ENCODE peak calls at places on chromosomes 4 and X, in seven cellular contexts. One of them, this sample, is unnamed. For H3K4me1, the result is how much of the 10 kb centered on the place peaks cover.

GRCh38 chrX:39167791-39168190 is 366.5 kb downstream of the MID1IP1 start:
- DNase-seq in hepatocyte: no peak
- DNase-seq in Karpas-422: no peak
- DNase-seq in mammary epithelial cell: no peak
- DNase-seq in A549: no peak
- DNase-seq in PC-3: peak
- DNase-seq in mesenchymal stem cell: no peak
- DNase-seq in this sample: no peak

GRCh38 chr4:176545886-176546285 is 226.1 kb downstream of the SPCS3 start:
- DNase-seq in mammary epithelial cell: no peak
- DNase-seq in mesenchymal stem cell: peak
- DNase-seq in PC-3: no peak
- DNase-seq in Karpas-422: no peak
- DNase-seq in A549: no peak
- DNase-seq in hepatocyte: no peak
- DNase-seq in this sample: peak

GRCh38 chr4:24477919-24478318 is 106.4 kb downstream of the DHX15 start:
- DNase-seq in hepatocyte: peak
- DNase-seq in A549: no peak
- DNase-seq in mesenchymal stem cell: peak
- DNase-seq in Karpas-422: no peak
- DNase-seq in mammary epithelial cell: no peak
- DNase-seq in PC-3: peak
- DNase-seq in this sample: peak

GRCh38 chrX:15816886-15817285 is 26.6 kb downstream of the ZRSR2 start:
- DNase-seq in mammary epithelial cell: no peak
- DNase-seq in Karpas-422: no peak
- DNase-seq in mesenchymal stem cell: peak
- DNase-seq in A549: no peak
- DNase-seq in PC-3: no peak
- DNase-seq in hepatocyte: no peak
- DNase-seq in this sample: peak

GRCh38 chr4:187209921-187210613 is 486.4 kb upstream of the FAT1 start:
- DNase-seq in Karpas-422: no peak
- DNase-seq in hepatocyte: peak
- DNase-seq in mesenchymal stem cell: peak
- DNase-seq in PC-3: peak
- DNase-seq in A549: no peak
- DNase-seq in mammary epithelial cell: peak
- DNase-seq in this sample: peak

GRCh38 chr4:109810580-109811387 is 4.8 kb upstream of the GAR1 start:
- DNase-seq in mammary epithelial cell: no peak
- DNase-seq in mesenchymal stem cell: no peak
- DNase-seq in Karpas-422: no peak
- DNase-seq in A549: no peak
- DNase-seq in PC-3: no peak
- DNase-seq in hepatocyte: no peak
- DNase-seq in this sample: no peak

GRCh38 chr4:67765928-67766327 is 11.7 kb upstream of the GNRHR start:
- DNase-seq in mammary epithelial cell: peak
- DNase-seq in Karpas-422: no peak
- DNase-seq in PC-3: peak
- DNase-seq in A549: no peak
- DNase-seq in mesenchymal stem cell: no peak
- DNase-seq in hepatocyte: no peak
- DNase-seq in this sample: no peak

GRCh38 chrX:92231391-92231790 is 452.2 kb downstream of the PCDH11X start:
- DNase-seq in hepatocyte: no peak
- DNase-seq in Karpas-422: no peak
- DNase-seq in A549: no peak
- DNase-seq in mesenchymal stem cell: no peak
- DNase-seq in PC-3: no peak
- DNase-seq in mammary epithelial cell: no peak
- DNase-seq in this sample: no peak

GRCh38 chr4:107801766-107802211 is 22.9 kb upstream of the SGMS2 start:
- DNase-seq in mammary epithelial cell: peak
- DNase-seq in hepatocyte: no peak
- DNase-seq in Karpas-422: no peak
- DNase-seq in A549: no peak
- DNase-seq in mesenchymal stem cell: peak
- DNase-seq in PC-3: peak
- DNase-seq in this sample: peak

GRCh38 chr4:171785392-171785791 is 27.8 kb upstream of the GALNTL6 start:
- DNase-seq in Karpas-422: no peak
- DNase-seq in A549: no peak
- DNase-seq in mammary epithelial cell: no peak
- DNase-seq in PC-3: no peak
- DNase-seq in mesenchymal stem cell: peak
- DNase-seq in hepatocyte: no peak
- DNase-seq in this sample: no peak

GRCh38 chr4:36392049-36392448 is 110.6 kb downstream of the DTHD1 start:
- DNase-seq in Karpas-422: no peak
- DNase-seq in A549: no peak
- DNase-seq in hepatocyte: peak
- DNase-seq in mesenchymal stem cell: no peak
- DNase-seq in mammary epithelial cell: peak
- DNase-seq in PC-3: peak
- DNase-seq in this sample: no peak

GRCh38 chr4:59834943-59835342 is 1365.2 kb upstream of the ADGRL3 start:
- DNase-seq in PC-3: no peak
- DNase-seq in Karpas-422: no peak
- DNase-seq in mesenchymal stem cell: no peak
- DNase-seq in A549: no peak
- DNase-seq in mammary epithelial cell: no peak
- DNase-seq in hepatocyte: no peak
- DNase-seq in this sample: no peak

GRCh38 chrX:153939573-153939972 is 4.7 kb upstream of the NAA10 start:
- DNase-seq in A549: no peak
- DNase-seq in mammary epithelial cell: no peak
- DNase-seq in mesenchymal stem cell: no peak
- DNase-seq in hepatocyte: no peak
- DNase-seq in PC-3: no peak
- DNase-seq in Karpas-422: no peak
- DNase-seq in this sample: no peak

GRCh38 chr4:107780665-107781064 is 44.1 kb upstream of the SGMS2 start:
- DNase-seq in mesenchymal stem cell: no peak
- DNase-seq in A549: peak
- DNase-seq in Karpas-422: no peak
- DNase-seq in PC-3: no peak
- DNase-seq in hepatocyte: no peak
- DNase-seq in mammary epithelial cell: peak
- DNase-seq in this sample: no peak

GRCh38 chrX:56785442-56785841 is 56.4 kb downstream of the NBDY start:
- DNase-seq in A549: no peak
- DNase-seq in mesenchymal stem cell: no peak
- DNase-seq in hepatocyte: no peak
- DNase-seq in mammary epithelial cell: no peak
- DNase-seq in PC-3: no peak
- DNase-seq in Karpas-422: peak
- DNase-seq in this sample: no peak

GRCh38 chr4:10677796-10678497 is 6.6 kb downstream of the CLNK start:
- DNase-seq in hepatocyte: no peak
- DNase-seq in PC-3: no peak
- DNase-seq in mesenchymal stem cell: no peak
- DNase-seq in mammary epithelial cell: no peak
- DNase-seq in A549: no peak
- DNase-seq in Karpas-422: no peak
- DNase-seq in this sample: no peak

GRCh38 chrX:68746988-68747387 is 81.8 kb upstream of the EFNB1 start:
- DNase-seq in A549: no peak
- DNase-seq in PC-3: no peak
- DNase-seq in mesenchymal stem cell: no peak
- DNase-seq in mammary epithelial cell: no peak
- DNase-seq in Karpas-422: no peak
- DNase-seq in hepatocyte: no peak
- DNase-seq in this sample: no peak

GRCh38 chr4:159142254-159142653 is 39.4 kb downstream of the RAPGEF2 start:
- DNase-seq in PC-3: peak
- DNase-seq in Karpas-422: no peak
- DNase-seq in mammary epithelial cell: peak
- DNase-seq in hepatocyte: no peak
- DNase-seq in mesenchymal stem cell: no peak
- DNase-seq in A549: no peak
- DNase-seq in this sample: peak

GRCh38 chr4:15947684-15948083 is 9.1 kb upstream of the FGFBP1 start:
- DNase-seq in Karpas-422: no peak
- DNase-seq in mammary epithelial cell: no peak
- DNase-seq in mesenchymal stem cell: no peak
- DNase-seq in A549: no peak
- DNase-seq in hepatocyte: no peak
- DNase-seq in PC-3: peak
- DNase-seq in this sample: no peak

GRCh38 chrX:45758319-45758718 is 557.6 kb upstream of the DIPK2B start:
- DNase-seq in hepatocyte: no peak
- DNase-seq in Karpas-422: no peak
- DNase-seq in A549: no peak
- DNase-seq in mammary epithelial cell: peak
- DNase-seq in mesenchymal stem cell: peak
- DNase-seq in PC-3: peak
- DNase-seq in this sample: peak

GRCh38 chr4:111127842-111128241 is 505.0 kb upstream of the PITX2 start:
- DNase-seq in mesenchymal stem cell: peak
- DNase-seq in Karpas-422: no peak
- DNase-seq in PC-3: no peak
- DNase-seq in A549: no peak
- DNase-seq in hepatocyte: no peak
- DNase-seq in mammary epithelial cell: no peak
- DNase-seq in this sample: no peak

GRCh38 chr4:174215055-174215454 is 68.4 kb downstream of the FBXO8 start:
- DNase-seq in PC-3: no peak
- DNase-seq in mammary epithelial cell: no peak
- DNase-seq in mesenchymal stem cell: no peak
- DNase-seq in A549: no peak
- DNase-seq in Karpas-422: no peak
- DNase-seq in hepatocyte: no peak
- DNase-seq in this sample: peak
- H3K4me1 ChIP-seq in PC-3: under half
- H3K4me1 ChIP-seq in mammary epithelial cell: under half
- H3K4me1 ChIP-seq in mesenchymal stem cell: under half
- H3K4me1 ChIP-seq in A549: under half
- H3K4me1 ChIP-seq in Karpas-422: under half
- H3K4me1 ChIP-seq in hepatocyte: under half
- H3K4me1 ChIP-seq in this sample: under half

DNA sequence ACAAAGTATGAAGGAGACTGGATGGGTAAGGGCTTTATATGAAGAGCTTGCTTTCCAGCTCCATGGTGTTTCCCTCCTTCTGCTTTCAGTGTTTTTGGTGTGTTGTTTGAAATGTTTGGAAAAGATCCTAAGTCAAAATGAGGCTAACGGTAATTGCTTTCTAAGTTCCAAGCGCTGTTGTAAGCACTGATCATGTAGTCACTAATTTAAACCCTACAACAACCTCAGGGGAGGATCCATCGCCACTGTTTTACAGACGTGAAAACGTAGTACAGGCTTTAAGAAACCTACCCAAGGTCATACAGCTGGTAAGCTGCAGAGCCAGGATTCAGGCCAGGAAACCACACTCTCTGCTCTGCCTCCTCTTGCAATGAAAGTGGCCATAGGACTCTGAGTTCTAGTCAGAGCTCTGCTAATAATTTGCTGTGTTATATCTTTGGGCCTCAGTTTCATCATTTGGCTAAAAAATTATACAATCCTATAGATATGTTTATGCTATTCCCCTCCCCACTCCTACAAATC is 102.9 kb upstream of the PGRMC2 start:
- DNase-seq in Karpas-422: no peak
- DNase-seq in PC-3: no peak
- DNase-seq in mesenchymal stem cell: no peak
- DNase-seq in mammary epithelial cell: no peak
- DNase-seq in hepatocyte: no peak
- DNase-seq in A549: no peak
- DNase-seq in this sample: no peak
- H3K27ac ChIP-seq in Karpas-422: peak
- H3K27ac ChIP-seq in PC-3: no peak
- H3K27ac ChIP-seq in mesenchymal stem cell: no peak
- H3K27ac ChIP-seq in mammary epithelial cell: no peak
- H3K27ac ChIP-seq in hepatocyte: no peak
- H3K27ac ChIP-seq in A549: peak
- H3K27ac ChIP-seq in this sample: no peak

GRCh38 chr4:832536-832935 is 6.6 kb upstream of the CPLX1 start:
- DNase-seq in A549: no peak
- DNase-seq in mesenchymal stem cell: no peak
- DNase-seq in PC-3: no peak
- DNase-seq in Karpas-422: no peak
- DNase-seq in mammary epithelial cell: no peak
- DNase-seq in hepatocyte: no peak
- DNase-seq in this sample: no peak

GRCh38 chr4:835148-836002 is 9.4 kb upstream of the CPLX1 start:
- DNase-seq in PC-3: no peak
- DNase-seq in Karpas-422: no peak
- DNase-seq in hepatocyte: no peak
- DNase-seq in mesenchymal stem cell: no peak
- DNase-seq in mammary epithelial cell: no peak
- DNase-seq in A549: no peak
- DNase-seq in this sample: no peak

GRCh38 chr4:833156-833555 is 7.2 kb upstream of the CPLX1 start:
- DNase-seq in mesenchymal stem cell: no peak
- DNase-seq in mammary epithelial cell: no peak
- DNase-seq in A549: no peak
- DNase-seq in PC-3: no peak
- DNase-seq in Karpas-422: no peak
- DNase-seq in hepatocyte: no peak
- DNase-seq in this sample: no peak

GRCh38 chr4:834368-835147 is 8.6 kb upstream of the CPLX1 start:
- DNase-seq in hepatocyte: no peak
- DNase-seq in mesenchymal stem cell: no peak
- DNase-seq in mammary epithelial cell: no peak
- DNase-seq in A549: no peak
- DNase-seq in PC-3: no peak
- DNase-seq in Karpas-422: no peak
- DNase-seq in this sample: no peak

DNA sequence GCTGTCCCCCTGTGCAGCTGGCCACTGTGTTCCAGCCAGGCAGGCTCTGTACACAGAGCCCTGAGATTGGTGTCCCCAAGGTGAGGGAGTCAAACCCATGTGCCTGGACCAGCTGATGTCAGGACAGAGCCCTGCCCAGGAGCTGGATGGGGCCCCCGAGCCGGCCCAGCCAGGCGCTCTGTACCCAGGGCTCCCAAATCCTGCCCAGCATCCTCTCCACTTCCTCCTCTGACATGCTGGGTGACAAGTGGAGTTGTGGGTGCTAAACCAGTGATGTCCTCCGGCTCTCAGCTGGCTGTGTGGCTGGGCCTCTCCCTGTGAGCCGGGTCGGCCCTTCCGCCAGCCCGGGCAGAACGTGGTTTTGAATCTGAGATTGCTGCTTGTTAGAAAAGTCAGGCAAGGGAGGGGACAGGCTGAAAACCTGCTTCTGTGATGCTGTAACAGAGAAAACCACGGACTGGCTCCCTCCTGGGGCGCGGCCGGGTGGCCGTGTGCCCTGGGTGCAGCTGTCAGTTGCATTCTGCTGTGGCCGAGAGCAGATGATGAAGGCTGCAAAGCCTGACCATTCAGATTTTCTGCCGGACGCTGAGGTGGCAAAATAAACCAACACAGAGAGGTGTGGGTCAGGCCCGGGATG is 7.9 kb upstream of the CPLX1 start:
- DNase-seq in mammary epithelial cell: no peak
- DNase-seq in A549: no peak
- DNase-seq in Karpas-422: no peak
- DNase-seq in mesenchymal stem cell: no peak
- DNase-seq in PC-3: no peak
- DNase-seq in hepatocyte: no peak
- DNase-seq in this sample: no peak
- H3K4me2 ChIP-seq in mammary epithelial cell: no peak
- H3K4me2 ChIP-seq in A549: no peak
- H3K4me2 ChIP-seq in Karpas-422: no peak
- H3K4me2 ChIP-seq in mesenchymal stem cell: no peak
- H3K4me2 ChIP-seq in PC-3: no peak
- H3K4me2 ChIP-seq in hepatocyte: no peak
- H3K4me2 ChIP-seq in this sample: no peak

GRCh38 chrX:40169193-40170086 is 71.7 kb upstream of the BCOR start:
- DNase-seq in hepatocyte: peak
- DNase-seq in A549: peak
- DNase-seq in Karpas-422: peak
- DNase-seq in mesenchymal stem cell: peak
- DNase-seq in PC-3: peak
- DNase-seq in mammary epithelial cell: no peak
- DNase-seq in this sample: peak
- H3K4me1 ChIP-seq in hepatocyte: half or more
- H3K4me1 ChIP-seq in A549: under half
- H3K4me1 ChIP-seq in Karpas-422: half or more
- H3K4me1 ChIP-seq in mesenchymal stem cell: under half
- H3K4me1 ChIP-seq in PC-3: under half
- H3K4me1 ChIP-seq in mammary epithelial cell: under half
- H3K4me1 ChIP-seq in this sample: under half